ENCODE peak calls at places on chromosomes 1 and 21, in seven cellular contexts. H is T-helper 1 cell, Z is RWPE1, Y is fibroblast of lung, Q is EL, D is neural crest cell, B is GM12878. P is an unnamed sample.

GRCh38 chr1:149884433-149885363 is 14.7 kb upstream of the BOLA1 start:
- DNase-seq in Y (peak; percentile 37), Z (no peak), B (peak; percentile 48), H (no peak), Q (peak; percentile 52), D (no peak), P (peak; percentile 60)

GRCh38 chr1:2785631-2786328 is 15.7 kb downstream of the TTC34 start:
- DNase-seq in Y (no peak), B (no peak), H (no peak), Q (no peak), Z (no peak), D (no peak), P (no peak)

GRCh38 chr1:90387825-90388224 is 329.3 kb downstream of the BARHL2 start:
- DNase-seq in B (no peak), H (no peak), D (no peak), Y (no peak), Z (no peak), Q (no peak), P (no peak)

GRCh38 chr1:39261712-39262221 is 57.3 kb downstream of the MACF1 start:
- DNase-seq in H (no peak), D (no peak), Q (peak; percentile 29), Z (no peak), B (no peak), Y (peak; percentile 45), P (no peak)

GRCh38 chr1:197213193-197213592 is 54.9 kb upstream of the CRB1 start:
- DNase-seq in D (no peak), B (no peak), H (no peak), Y (no peak), Q (no peak), Z (no peak), P (no peak)

GRCh38 chr1:229204863-229205777 is 65.8 kb upstream of the RAB4A start:
- DNase-seq in Z (no peak), B (no peak), Q (peak; percentile 26), D (no peak), H (no peak), Y (peak; percentile 86), P (no peak)

GRCh38 chr1:200891774-200892157 is 2.9 kb upstream of the INAVA start:
- DNase-seq in D (peak; percentile 71), Z (no peak), Q (peak; percentile 15), H (no peak), Y (no peak), B (no peak), P (no peak)

GRCh38 chr21:18478513-18478912 is 74.9 kb upstream of the TMPRSS15 start:
- DNase-seq in Y (no peak), B (no peak), H (no peak), Q (no peak), D (no peak), Z (no peak), P (no peak)

GRCh38 chr1:109399326-109399957 is 1.7 kb upstream of the SORT1 start:
- DNase-seq in Y (peak; percentile 73), Q (peak; percentile 68), Z (peak; percentile 45), D (peak; percentile 47), B (no peak), H (no peak), P (peak; percentile 29)

GRCh38 chr21:44407493-44407892 is 47.8 kb upstream of the LRRC3 start:
- DNase-seq in B (no peak), D (no peak), Y (no peak), Q (no peak), Z (no peak), H (no peak), P (no peak)

GRCh38 chr1:24263211-24263610 is 55.9 kb upstream of the GRHL3 start:
- DNase-seq in D (no peak), Q (no peak), Z (no peak), B (no peak), Y (no peak), H (no peak), P (no peak)

GRCh38 chr1:54302951-54303843 is 103.0 kb downstream of the SSBP3 start:
- DNase-seq in Y (peak; percentile 16), Q (no peak), D (no peak), Z (no peak), H (no peak), B (no peak), P (no peak)

GRCh38 chr1:214290399-214291037 is 9.6 kb downstream of the SMYD2 start:
- DNase-seq in Z (no peak), B (no peak), D (no peak), Q (no peak), Y (no peak), H (no peak), P (no peak)

GRCh38 chr1:165717918-165718515 is 19.7 kb upstream of the ALDH9A1 start:
- DNase-seq in D (peak; percentile 32), H (no peak), Z (peak; percentile 60), Y (peak; percentile 78), Q (peak; percentile 66), B (no peak), P (peak; percentile 23)

GRCh38 chr1:207028884-207029283 is 3.7 kb downstream of the C1orf116 start:
- DNase-seq in Y (no peak), D (no peak), H (no peak), Q (no peak), Z (peak; percentile 58), B (no peak), P (no peak)

GRCh38 chr1:185837711-185838110 is 103.5 kb downstream of the HMCN1 start:
- DNase-seq in D (no peak), Y (no peak), B (no peak), Z (no peak), H (no peak), Q (no peak), P (no peak)

GRCh38 chr1:211577826-211578639 is 928 bp downstream of the SLC30A1 start:
- DNase-seq in B (no peak), Y (peak; percentile 59), D (peak; percentile 48), H (peak; percentile 74), Z (peak; percentile 82), Q (peak; percentile 74), P (peak; percentile 64)

GRCh38 chr1:86775395-86775794 is 71.0 kb downstream of the SH3GLB1 start:
- DNase-seq in Q (peak; percentile 23), B (no peak), Z (no peak), D (no peak), H (no peak), Y (no peak), P (no peak)